ENCODE peak calls at places on chromosome 12, in eight cellular contexts. A, B, S, Q, U, L, F and Y are unnamed samples.
A peak's percentile ranks its signal among the peaks of the same experiment; 100 is the strongest.

GRCh38 chr12:107845980-107846659 is 71.6 kb downstream of the ASCL4 start:
- DNase-seq in B (no peak), F (no peak), L (no peak), Q (no peak), U (no peak), A (peak; percentile 2), S (no peak), Y (no peak)

GRCh38 chr12:68495666-68496065 is 115.0 kb upstream of the RAP1B start:
- DNase-seq in A (peak; percentile 69), L (no peak), B (no peak), U (no peak), S (no peak), F (no peak), Q (peak; percentile 63), Y (no peak)

GRCh38 chr12:93785262-93786010 is 108.3 kb downstream of the CRADD start:
- DNase-seq in A (peak; percentile 93), B (no peak), Q (peak; percentile 98), F (no peak), U (no peak), L (peak; percentile 27), S (peak; percentile 47), Y (peak; percentile 97)

GRCh38 chr12:49662998-49663843 is 39.9 kb downstream of the PRPF40B start:
- DNase-seq in A (peak; percentile 81), U (no peak), Q (peak; percentile 93), L (no peak), B (peak; percentile 58), S (peak; percentile 84), F (peak; percentile 79), Y (peak; percentile 76)

GRCh38 chr12:118188690-118189371 is 52.9 kb downstream of the PEBP1 start:
- DNase-seq in F (peak; percentile 64), Q (peak; percentile 61), U (no peak), L (no peak), S (peak; percentile 53), A (peak; percentile 74), B (peak; percentile 81), Y (peak; percentile 48)

GRCh38 chr12:121128908-121129704 is 3.6 kb upstream of the P2RX7 start:
- DNase-seq in U (no peak), L (no peak), F (peak; percentile 84), A (peak; percentile 69), Q (peak; percentile 45), S (peak; percentile 90), B (peak; percentile 88), Y (peak; percentile 100)

GRCh38 chr12:121958521-121959240 is 40.3 kb downstream of the CFAP251 start:
- DNase-seq in B (no peak), A (peak; percentile 42), U (peak; percentile 71), F (no peak), S (no peak), L (no peak), Q (no peak), Y (no peak)

GRCh38 chr12:53101931-53102781 is 1.1 kb upstream of the SOAT2 start:
- DNase-seq in L (no peak), U (no peak), F (no peak), B (peak; percentile 33), S (no peak), Q (no peak), A (no peak), Y (no peak)

GRCh38 chr12:112969547-112970306 is 8.6 kb upstream of the OAS2 start:
- DNase-seq in S (no peak), F (no peak), B (no peak), Q (no peak), U (no peak), L (no peak), A (no peak), Y (no peak)

GRCh38 chr12:52230364-52231281 is 2.4 kb upstream of the KRT7 start:
- DNase-seq in B (no peak), S (no peak), A (peak; percentile 90), U (no peak), L (no peak), Q (peak; percentile 96), F (peak; percentile 72), Y (no peak)

GRCh38 chr12:123571343-123571813 is 13.0 kb upstream of the TMED2 start:
- DNase-seq in S (peak; percentile 72), L (no peak), F (peak; percentile 44), Q (peak; percentile 98), B (peak; percentile 42), U (no peak), A (peak; percentile 86), Y (peak; percentile 88)

GRCh38 chr12:116426391-116427136 is 132.6 kb upstream of the MAP1LC3B2 start:
- DNase-seq in S (peak; percentile 62), U (no peak), A (peak; percentile 99), Q (peak; percentile 98), B (peak; percentile 85), L (no peak), F (peak; percentile 53), Y (peak; percentile 95)

GRCh38 chr12:94190623-94191022 is 42.2 kb downstream of the PLXNC1 start:
- DNase-seq in B (no peak), U (no peak), L (no peak), Q (no peak), S (no peak), A (no peak), F (no peak), Y (no peak)

GRCh38 chr12:19158909-19159308 is 29.4 kb downstream of the PLEKHA5 start:
- DNase-seq in B (no peak), L (no peak), Q (peak; percentile 54), A (peak; percentile 62), U (no peak), S (no peak), F (no peak), Y (no peak)

GRCh38 chr12:103858953-103859601 is 18.0 kb upstream of the NT5DC3 start:
- DNase-seq in U (no peak), S (peak; percentile 34), F (peak; percentile 41), A (peak; percentile 93), B (peak; percentile 70), L (no peak), Q (peak; percentile 98), Y (peak; percentile 91)

GRCh38 chr12:47818007-47818376 is 1.7 kb downstream of the HDAC7 start:
- DNase-seq in A (no peak), U (no peak), S (peak; percentile 18), L (no peak), Q (no peak), F (peak; percentile 15), B (no peak), Y (no peak)

GRCh38 chr12:119780786-119781434 is 96.2 kb downstream of the CIT start:
- DNase-seq in L (peak; percentile 9), Q (peak; percentile 67), A (peak; percentile 63), B (no peak), U (peak; percentile 1), F (no peak), S (peak; percentile 38), Y (no peak)

GRCh38 chr12:110047297-110047940 is 903 bp downstream of the C12orf76 start:
- DNase-seq in B (no peak), Q (no peak), L (no peak), A (no peak), S (no peak), U (no peak), F (no peak), Y (no peak)

GRCh38 chr12:54017845-54018607 is 9.2 kb downstream of the HOXC8 start:
- DNase-seq in F (peak; percentile 81), U (peak; percentile 88), L (no peak), B (peak; percentile 95), A (peak; percentile 62), Q (peak; percentile 17), S (peak; percentile 75), Y (peak; percentile 92)

GRCh38 chr12:112777387-112778025 is 14.0 kb upstream of the RPH3A start:
- DNase-seq in Q (no peak), F (no peak), S (no peak), A (no peak), B (no peak), L (peak; percentile 56), U (no peak), Y (no peak)

GRCh38 chr12:578743-579449 is 84.3 kb downstream of the NINJ2 start:
- DNase-seq in A (no peak), S (peak; percentile 21), B (no peak), U (peak; percentile 44), L (no peak), Q (no peak), F (no peak), Y (no peak)

GRCh38 chr12:119258149-119258548 is 76.4 kb upstream of the CCDC60 start:
- DNase-seq in L (no peak), U (no peak), Q (no peak), A (no peak), F (no peak), S (no peak), B (no peak), Y (no peak)

GRCh38 chr12:87428701-87429277 is 600.4 kb downstream of the C12orf50 start:
- DNase-seq in U (no peak), A (peak; percentile 59), F (no peak), Q (peak; percentile 45), L (no peak), S (no peak), B (no peak), Y (peak; percentile 75)

GRCh38 chr12:102479099-102479887 is 1.1 kb downstream of the IGF1 start:
- DNase-seq in S (no peak), L (no peak), F (no peak), Q (no peak), U (no peak), A (no peak), B (no peak), Y (peak; percentile 35)

GRCh38 chr12:107670999-107671643 is 14.5 kb upstream of the PWP1 start:
- DNase-seq in Q (peak; percentile 44), L (no peak), S (no peak), B (no peak), A (no peak), F (no peak), U (no peak), Y (no peak)

GRCh38 chr12:123607756-123608155 is 5.9 kb downstream of the DDX55 start:
- DNase-seq in U (no peak), B (no peak), A (no peak), Q (no peak), F (no peak), L (no peak), S (no peak), Y (no peak)

GRCh38 chr12:48818831-48819590 is 715 bp downstream of the CACNB3 start:
- DNase-seq in U (no peak), A (no peak), F (no peak), S (no peak), L (no peak), B (no peak), Q (peak; percentile 25), Y (no peak)

GRCh38 chr12:7450667-7451066 is 6.7 kb upstream of the CD163L1 start:
- DNase-seq in B (no peak), Q (no peak), F (no peak), S (no peak), A (no peak), U (no peak), L (no peak), Y (no peak)

GRCh38 chr12:44716681-44717080 is 159.4 kb downstream of the NELL2 start:
- DNase-seq in L (no peak), B (no peak), U (peak; percentile 53), F (no peak), S (no peak), Q (no peak), A (no peak), Y (no peak)

GRCh38 chr12:50985322-50985721 is 33.0 kb downstream of the HIGD1C start:
- DNase-seq in A (peak; percentile 81), U (no peak), F (no peak), Q (peak; percentile 92), B (no peak), S (no peak), L (no peak), Y (peak; percentile 37)

GRCh38 chr12:93990832-93991748 is 157.3 kb upstream of the PLXNC1 start:
- DNase-seq in F (peak; percentile 57), L (peak; percentile 43), U (no peak), A (peak; percentile 40), B (no peak), S (peak; percentile 61), Q (peak; percentile 73), Y (no peak)

GRCh38 chr12:75481013-75481705 is 604 bp downstream of the GLIPR1 start:
- DNase-seq in S (no peak), B (no peak), F (no peak), A (peak; percentile 34), U (no peak), Q (peak; percentile 48), L (no peak), Y (no peak)